ENCODE peak calls at places on chromosomes 16 and 17, in five cellular contexts. One of them, this sample, is unnamed.

GRCh38 chr17:42653179-42654124 is 5.6 kb upstream of the TUBG2 start:
- DNase-seq in pancreas: peak; percentile 79
- DNase-seq in uterus: peak; percentile 82
- DNase-seq in transverse colon: peak; percentile 31
- DNase-seq in H9: peak; percentile 71
- DNase-seq in this sample: peak; percentile 87

GRCh38 chr16:49213594-49213993 is 68.0 kb downstream of the CBLN1 start:
- DNase-seq in pancreas: no peak
- DNase-seq in H9: peak; percentile 50
- DNase-seq in transverse colon: no peak
- DNase-seq in uterus: no peak
- DNase-seq in this sample: no peak

GRCh38 chr16:20676268-20676828 is 21.1 kb downstream of the ACSM1 start:
- DNase-seq in H9: no peak
- DNase-seq in transverse colon: peak; percentile 11
- DNase-seq in pancreas: peak; percentile 44
- DNase-seq in uterus: peak; percentile 54
- DNase-seq in this sample: no peak

GRCh38 chr17:2549392-2550211 is 37.9 kb upstream of the METTL16 start:
- DNase-seq in H9: no peak
- DNase-seq in uterus: no peak
- DNase-seq in transverse colon: no peak
- DNase-seq in pancreas: no peak
- DNase-seq in this sample: no peak

GRCh38 chr17:10325036-10325435 is 47.8 kb downstream of the MYH13 start:
- DNase-seq in H9: no peak
- DNase-seq in transverse colon: no peak
- DNase-seq in uterus: no peak
- DNase-seq in pancreas: no peak
- DNase-seq in this sample: no peak

GRCh38 chr16:3514621-3515020 is 13.8 kb downstream of the CLUAP1 start:
- DNase-seq in uterus: no peak
- DNase-seq in H9: no peak
- DNase-seq in transverse colon: no peak
- DNase-seq in pancreas: no peak
- DNase-seq in this sample: peak; percentile 20

GRCh38 chr17:48055531-48056245 is 7.5 kb downstream of the NFE2L1 start:
- DNase-seq in H9: peak; percentile 96
- DNase-seq in pancreas: no peak
- DNase-seq in uterus: no peak
- DNase-seq in transverse colon: no peak
- DNase-seq in this sample: peak; percentile 90

GRCh38 chr17:30905742-30906100 is 317 bp downstream of the TEFM start:
- DNase-seq in uterus: no peak
- DNase-seq in transverse colon: peak; percentile 11
- DNase-seq in pancreas: no peak
- DNase-seq in H9: peak; percentile 43
- DNase-seq in this sample: peak; percentile 10

GRCh38 chr17:15945493-15946209 is 721 bp downstream of the ADORA2B start:
- DNase-seq in pancreas: peak; percentile 80
- DNase-seq in uterus: no peak
- DNase-seq in transverse colon: peak; percentile 36
- DNase-seq in H9: no peak
- DNase-seq in this sample: peak; percentile 42

GRCh38 chr16:17275076-17275732 is 195.6 kb downstream of the XYLT1 start:
- DNase-seq in pancreas: no peak
- DNase-seq in H9: no peak
- DNase-seq in uterus: no peak
- DNase-seq in transverse colon: peak; percentile 90
- DNase-seq in this sample: no peak

GRCh38 chr17:32451879-32452278 is 7.6 kb downstream of the PSMD11 start:
- DNase-seq in transverse colon: no peak
- DNase-seq in pancreas: no peak
- DNase-seq in uterus: no peak
- DNase-seq in H9: no peak
- DNase-seq in this sample: no peak

GRCh38 chr17:20206068-20206467 is 196.9 kb downstream of the SPECC1 start:
- DNase-seq in uterus: peak; percentile 37
- DNase-seq in H9: no peak
- DNase-seq in pancreas: no peak
- DNase-seq in transverse colon: no peak
- DNase-seq in this sample: peak; percentile 51

GRCh38 chr17:33942414-33942813 is 312.7 kb upstream of the CCL2 start:
- DNase-seq in transverse colon: no peak
- DNase-seq in pancreas: no peak
- DNase-seq in H9: no peak
- DNase-seq in uterus: no peak
- DNase-seq in this sample: no peak

GRCh38 chr17:78780852-78781338 is 1.2 kb downstream of the CYTH1 start:
- DNase-seq in transverse colon: no peak
- DNase-seq in H9: no peak
- DNase-seq in uterus: no peak
- DNase-seq in pancreas: no peak
- DNase-seq in this sample: no peak

GRCh38 chr16:46768809-46769208 is 20.7 kb upstream of the MYLK3 start:
- DNase-seq in H9: no peak
- DNase-seq in uterus: no peak
- DNase-seq in transverse colon: no peak
- DNase-seq in pancreas: no peak
- DNase-seq in this sample: no peak

GRCh38 chr16:89511352-89511751 is 3.1 kb downstream of the SPG7 start:
- DNase-seq in transverse colon: no peak
- DNase-seq in pancreas: no peak
- DNase-seq in H9: no peak
- DNase-seq in uterus: no peak
- DNase-seq in this sample: no peak

GRCh38 chr16:82824408-82824807 is 197.6 kb downstream of the CDH13 start:
- DNase-seq in H9: no peak
- DNase-seq in uterus: no peak
- DNase-seq in pancreas: no peak
- DNase-seq in transverse colon: no peak
- DNase-seq in this sample: no peak

DNA sequence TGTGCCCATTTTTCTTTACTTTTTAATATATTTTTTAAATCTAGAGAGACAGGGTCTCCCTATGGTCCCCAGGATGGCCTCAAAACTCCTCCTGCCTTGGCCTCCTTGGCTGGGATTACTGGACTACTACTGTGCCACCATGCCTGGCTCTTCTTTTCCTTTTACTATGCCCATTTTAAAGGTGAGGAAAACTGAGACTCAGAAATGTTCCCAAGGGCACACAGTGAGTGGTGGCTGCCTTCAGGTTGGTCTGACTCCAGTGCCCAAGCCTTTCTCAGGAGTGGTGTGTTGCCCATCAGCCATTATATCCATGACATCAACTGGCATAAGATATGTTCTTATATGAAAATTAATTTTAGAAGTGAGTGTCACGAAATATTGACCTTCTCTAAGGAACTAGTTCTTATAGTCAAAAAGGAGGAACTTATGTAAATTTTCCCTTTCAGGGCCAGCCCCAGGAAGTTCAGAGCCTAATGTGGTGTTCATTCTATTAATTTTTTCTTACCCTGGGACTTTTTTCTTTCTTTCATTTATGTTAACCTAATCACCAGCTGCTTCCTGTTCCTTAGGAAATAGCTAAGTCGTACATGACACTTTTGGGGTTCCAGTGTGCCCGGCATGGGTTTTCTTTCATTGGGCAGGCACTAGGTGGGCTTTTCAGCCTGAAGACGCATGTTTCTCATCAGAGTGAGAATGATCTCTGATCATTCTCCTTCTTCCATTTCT is 17.9 kb upstream of the SPN start:
- DNase-seq in transverse colon: no peak
- DNase-seq in uterus: no peak
- DNase-seq in H9: no peak
- DNase-seq in pancreas: no peak
- DNase-seq in this sample: no peak
- H3K9me3 ChIP-seq in transverse colon: no peaks in the 10 kb centered on the region
- H3K9me3 ChIP-seq in uterus: no peaks in the 10 kb centered on the region
- H3K9me3 ChIP-seq in H9: no peaks in the 10 kb centered on the region
- H3K9me3 ChIP-seq in pancreas: no peaks in the 10 kb centered on the region
- H3K9me3 ChIP-seq in this sample: no peaks in the 10 kb centered on the region

GRCh38 chr17:40109471-40109824 is 9.1 kb upstream of the NR1D1 start:
- DNase-seq in pancreas: no peak
- DNase-seq in transverse colon: no peak
- DNase-seq in H9: no peak
- DNase-seq in uterus: no peak
- DNase-seq in this sample: no peak

GRCh38 chr17:40107266-40107980 is 7.0 kb upstream of the NR1D1 start:
- DNase-seq in pancreas: peak; percentile 26
- DNase-seq in H9: peak; percentile 50
- DNase-seq in transverse colon: no peak
- DNase-seq in uterus: peak; percentile 54
- DNase-seq in this sample: peak; percentile 57

GRCh38 chr17:40104570-40105471 is 4.4 kb upstream of the NR1D1 start:
- DNase-seq in H9: no peak
- DNase-seq in uterus: peak; percentile 66
- DNase-seq in pancreas: peak; percentile 7
- DNase-seq in transverse colon: no peak
- DNase-seq in this sample: no peak

GRCh38 chr17:40106089-40106759 is 5.8 kb upstream of the NR1D1 start:
- DNase-seq in transverse colon: no peak
- DNase-seq in H9: no peak
- DNase-seq in pancreas: peak; percentile 10
- DNase-seq in uterus: no peak
- DNase-seq in this sample: no peak

GRCh38 chr17:40106760-40107265 is 6.4 kb upstream of the NR1D1 start:
- DNase-seq in transverse colon: no peak
- DNase-seq in pancreas: peak; percentile 38
- DNase-seq in H9: peak; percentile 46
- DNase-seq in uterus: peak; percentile 62
- DNase-seq in this sample: no peak
- H3K27ac ChIP-seq in transverse colon: peak overlapping the region; percentile 93
- H3K27ac ChIP-seq in pancreas: no peak overlapping the region
- H3K27ac ChIP-seq in H9: no peak overlapping the region
- H3K27ac ChIP-seq in uterus: peak overlapping the region; percentile 99
- H3K27ac ChIP-seq in this sample: no peak overlapping the region

GRCh38 chr17:76540381-76541300 is 797 bp downstream of the PRCD start:
- DNase-seq in H9: peak; percentile 100
- DNase-seq in transverse colon: peak; percentile 91
- DNase-seq in pancreas: peak; percentile 93
- DNase-seq in uterus: peak; percentile 96
- DNase-seq in this sample: peak; percentile 96
- TF ChIP-seq CTCF in H9: no peak
- TF ChIP-seq CTCF in transverse colon: peak; percentile 51
- TF ChIP-seq CTCF in pancreas: peak; percentile 10
- TF ChIP-seq CTCF in uterus: no peak
- TF ChIP-seq CTCF in this sample: peak; percentile 22

GRCh38 chr17:77708049-77708448 is 250.5 kb upstream of the TNRC6C start:
- DNase-seq in pancreas: no peak
- DNase-seq in H9: peak; percentile 23
- DNase-seq in uterus: no peak
- DNase-seq in transverse colon: no peak
- DNase-seq in this sample: no peak
- H3K9me3 ChIP-seq in pancreas: no peaks in the 10 kb centered on the region
- H3K9me3 ChIP-seq in H9: peaks cover 15% of the 10 kb centered on the region
- H3K9me3 ChIP-seq in uterus: no peaks in the 10 kb centered on the region
- H3K9me3 ChIP-seq in transverse colon: peaks cover 13% of the 10 kb centered on the region
- H3K9me3 ChIP-seq in this sample: no peaks in the 10 kb centered on the region

GRCh38 chr16:53756329-53756996 is 52.5 kb downstream of the FTO start:
- DNase-seq in pancreas: no peak
- DNase-seq in transverse colon: no peak
- DNase-seq in uterus: no peak
- DNase-seq in H9: no peak
- DNase-seq in this sample: no peak
- H3K27ac ChIP-seq in pancreas: peak overlapping the region; percentile 61
- H3K27ac ChIP-seq in transverse colon: peak overlapping the region; percentile 68
- H3K27ac ChIP-seq in uterus: peak overlapping the region; percentile 34
- H3K27ac ChIP-seq in H9: no peak overlapping the region
- H3K27ac ChIP-seq in this sample: peak overlapping the region; percentile 60

GRCh38 chr16:84982434-84982833 is 28.9 kb downstream of the ZDHHC7 start:
- DNase-seq in transverse colon: peak; percentile 67
- DNase-seq in H9: no peak
- DNase-seq in pancreas: peak; percentile 77
- DNase-seq in uterus: no peak
- DNase-seq in this sample: no peak
- TF ChIP-seq CTCF in transverse colon: peak; percentile 63
- TF ChIP-seq CTCF in H9: no peak
- TF ChIP-seq CTCF in pancreas: peak; percentile 14
- TF ChIP-seq CTCF in uterus: no peak
- TF ChIP-seq CTCF in this sample: no peak

GRCh38 chr16:55453909-55454308 is 25.1 kb upstream of the MMP2 start:
- DNase-seq in uterus: no peak
- DNase-seq in H9: no peak
- DNase-seq in transverse colon: no peak
- DNase-seq in pancreas: no peak
- DNase-seq in this sample: no peak
- H3K9me3 ChIP-seq in uterus: no peaks in the 10 kb centered on the region
- H3K9me3 ChIP-seq in H9: no peaks in the 10 kb centered on the region
- H3K9me3 ChIP-seq in transverse colon: no peaks in the 10 kb centered on the region
- H3K9me3 ChIP-seq in pancreas: no peaks in the 10 kb centered on the region
- H3K9me3 ChIP-seq in this sample: no peaks in the 10 kb centered on the region

GRCh38 chr17:5584971-5585794 is 874 bp upstream of the NLRP1 start:
- DNase-seq in H9: no peak
- DNase-seq in pancreas: no peak
- DNase-seq in transverse colon: no peak
- DNase-seq in uterus: no peak
- DNase-seq in this sample: no peak
- H3K27ac ChIP-seq in H9: no peak overlapping the region
- H3K27ac ChIP-seq in pancreas: peak overlapping the region; percentile 18
- H3K27ac ChIP-seq in transverse colon: peak overlapping the region; percentile 80
- H3K27ac ChIP-seq in uterus: peak overlapping the region; percentile 88
- H3K27ac ChIP-seq in this sample: no peak overlapping the region

GRCh38 chr17:66904760-66905637 is 59.5 kb upstream of the CACNG4 start:
- DNase-seq in transverse colon: no peak
- DNase-seq in pancreas: no peak
- DNase-seq in uterus: peak; percentile 36
- DNase-seq in H9: no peak
- DNase-seq in this sample: peak; percentile 67
- TF ChIP-seq CTCF in transverse colon: no peak
- TF ChIP-seq CTCF in pancreas: no peak
- TF ChIP-seq CTCF in uterus: no peak
- TF ChIP-seq CTCF in H9: no peak
- TF ChIP-seq CTCF in this sample: no peak